ENCODE peak calls at places on chromosomes 6 and 20, in ten cellular contexts. U is neural crest cell; K is NCI-H345; H is stimulated activated CD8-positive, alpha-beta memory T cell treated with anti-CD3 and anti-CD28 coated beads, Interleukin-15, amount 100 ng/mL, for 1 hour; Q is posterior vena cava; P is cardiac fibroblast; E is endothelial cell; B is NCI-H1105 treated with DMSO at 0.1 percent for 48 hours; Y is activated effector memory CD4-positive, alpha-beta T cell treated with Interleukin-2 at 50 U/mL for 16 hours; J is CD4-positive, alpha-beta T cell. Z is an unnamed sample.

GRCh38 chr20:48155231-48155630 is 369.9 kb upstream of the SULF2 start:
- DNase-seq in K (peak), B (peak), Q (peak), J (no peak), E (no peak), H (no peak), U (no peak), Y (no peak), P (no peak), Z (no peak)

GRCh38 chr6:91965872-91966271 is 1379.0 kb upstream of the MAP3K7 start:
- DNase-seq in Q (no peak), P (no peak), Y (no peak), E (no peak), K (no peak), H (no peak), B (no peak), U (no peak), J (no peak), Z (no peak)

GRCh38 chr20:61913423-61914225 is 152.1 kb downstream of the TAF4 start:
- DNase-seq in E (no peak), J (no peak), P (no peak), Y (no peak), H (no peak), K (peak), B (no peak), Q (no peak), U (no peak), Z (no peak)

GRCh38 chr6:144435602-144436426 is 150.7 kb downstream of the UTRN start:
- DNase-seq in K (no peak), Y (no peak), B (no peak), H (no peak), Q (no peak), U (no peak), P (no peak), J (no peak), E (no peak), Z (no peak)

GRCh38 chr6:13638014-13638413 is 22.9 kb downstream of the NOL7 start:
- DNase-seq in J (no peak), Y (no peak), U (no peak), Q (no peak), E (no peak), H (no peak), K (no peak), B (no peak), P (no peak), Z (no peak)

GRCh38 chr6:113796040-113796439 is 61.1 kb upstream of the MARCKS start:
- DNase-seq in K (no peak), E (no peak), P (no peak), B (no peak), U (no peak), Q (no peak), Y (no peak), J (no peak), H (no peak), Z (no peak)

GRCh38 chr6:64782877-64783276 is 924.1 kb downstream of the EYS start:
- DNase-seq in H (no peak), B (no peak), Q (no peak), U (no peak), J (no peak), E (no peak), Y (no peak), P (no peak), K (no peak), Z (no peak)

GRCh38 chr6:150599199-150600002 is at the start of gene PLEKHG1:
- DNase-seq in Q (peak), K (peak), P (peak), Y (peak), H (no peak), B (peak), U (peak), E (peak), J (peak), Z (peak)

GRCh38 chr6:13553646-13554045 is 20.8 kb upstream of the SIRT5 start:
- DNase-seq in Y (no peak), U (no peak), H (no peak), P (no peak), K (no peak), B (no peak), E (no peak), Q (no peak), J (no peak), Z (no peak)

GRCh38 chr6:15322781-15323536 is 77.1 kb downstream of the JARID2 start:
- DNase-seq in B (no peak), E (no peak), H (no peak), K (no peak), J (no peak), Y (no peak), Q (no peak), P (no peak), U (no peak), Z (no peak)

GRCh38 chr20:34891166-34892062 is 15.0 kb downstream of the ACSS2 start:
- DNase-seq in E (no peak), B (no peak), H (no peak), K (no peak), Y (no peak), P (peak), U (no peak), Q (no peak), J (no peak), Z (no peak)

GRCh38 chr20:46307139-46307998 is 929 bp downstream of the CDH22 start:
- DNase-seq in B (peak), Q (no peak), E (peak), Y (peak), J (peak), K (peak), P (peak), U (peak), H (peak), Z (peak)

GRCh38 chr6:131281471-131282270 is 146.4 kb downstream of the AKAP7 start:
- DNase-seq in E (peak), B (no peak), U (peak), Y (peak), Q (no peak), H (peak), P (peak), J (peak), K (no peak), Z (no peak)

GRCh38 chr6:137827977-137828815 is 38.9 kb upstream of the TNFAIP3 start:
- DNase-seq in B (no peak), H (no peak), Y (no peak), P (no peak), J (no peak), Q (no peak), U (no peak), E (no peak), K (no peak), Z (no peak)

GRCh38 chr6:157135691-157136090 is 187.6 kb downstream of the TMEM242 start:
- DNase-seq in U (no peak), Q (no peak), K (no peak), H (no peak), Y (no peak), P (peak), J (no peak), B (no peak), E (no peak), Z (no peak)

GRCh38 chr20:63215101-63216040 is 560 bp downstream of the YTHDF1 start:
- DNase-seq in P (peak), U (peak), J (no peak), Q (no peak), E (peak), Y (peak), B (peak), K (no peak), H (no peak), Z (peak)

GRCh38 chr6:72858204-72858603 is 236.3 kb downstream of the KCNQ5 start:
- DNase-seq in K (no peak), B (no peak), P (no peak), E (no peak), H (no peak), J (no peak), Y (no peak), Q (no peak), U (no peak), Z (no peak)

GRCh38 chr6:14975124-14975815 is 270.6 kb upstream of the JARID2 start:
- DNase-seq in K (no peak), J (no peak), Q (no peak), U (no peak), E (no peak), P (peak), B (no peak), Y (no peak), H (no peak), Z (no peak)

GRCh38 chr6:142833054-142833453 is 111.9 kb downstream of the HIVEP2 start:
- DNase-seq in E (no peak), H (no peak), B (no peak), Y (no peak), J (no peak), K (no peak), U (no peak), Q (no peak), P (peak), Z (no peak)

GRCh38 chr20:13862245-13862644 is 77.4 kb downstream of the NDUFAF5 start:
- DNase-seq in B (no peak), P (no peak), K (no peak), U (no peak), Y (no peak), H (no peak), E (no peak), Q (no peak), J (no peak), Z (no peak)

GRCh38 chr6:3061501-3061941 is 6.8 kb upstream of the RIPK1 start:
- DNase-seq in E (no peak), U (no peak), P (peak), Q (no peak), H (no peak), J (no peak), K (no peak), B (no peak), Y (no peak), Z (no peak)

GRCh38 chr6:121823437-121823851 is 388.0 kb downstream of the GJA1 start:
- DNase-seq in Q (no peak), B (no peak), E (no peak), J (no peak), P (peak), K (no peak), H (no peak), Y (no peak), U (no peak), Z (no peak)

GRCh38 chr6:34658605-34659218 is 37.9 kb downstream of the ILRUN start:
- DNase-seq in Q (no peak), U (no peak), Y (no peak), H (no peak), E (no peak), P (no peak), K (no peak), B (peak), J (no peak), Z (no peak)

GRCh38 chr6:130355572-130355971 is 10.2 kb upstream of the TMEM200A start:
- DNase-seq in J (no peak), U (no peak), Q (no peak), E (no peak), P (no peak), B (no peak), K (no peak), H (no peak), Y (no peak), Z (no peak)

GRCh38 chr20:33658510-33658909 is 3.6 kb upstream of the C20orf144 start:
- DNase-seq in P (no peak), J (no peak), U (no peak), B (no peak), K (no peak), Y (no peak), Q (no peak), H (no peak), E (no peak), Z (no peak)

GRCh38 chr6:167044696-167045095 is 45.5 kb downstream of the CEP43 start:
- DNase-seq in P (no peak), Q (no peak), J (no peak), H (no peak), U (no peak), E (no peak), Y (no peak), B (no peak), K (no peak), Z (peak)

GRCh38 chr6:130098317-130098716 is 79.9 kb downstream of the L3MBTL3 start:
- DNase-seq in P (no peak), J (no peak), Q (no peak), K (peak), B (peak), E (no peak), Y (no peak), H (no peak), U (no peak), Z (no peak)

GRCh38 chr20:23255658-23256385 is 94.8 kb upstream of the NXT1 start:
- DNase-seq in Q (no peak), E (no peak), U (no peak), Y (no peak), P (peak), H (no peak), B (no peak), J (no peak), K (peak), Z (no peak)

GRCh38 chr6:85402922-85403321 is 47.0 kb upstream of the NT5E start:
- DNase-seq in E (no peak), J (no peak), K (no peak), U (no peak), P (no peak), Q (no peak), H (no peak), B (no peak), Y (no peak), Z (no peak)

GRCh38 chr6:132623446-132623845 is 629 bp downstream of the TAAR2 start:
- DNase-seq in K (no peak), J (no peak), P (no peak), B (no peak), U (no peak), E (no peak), Q (no peak), H (no peak), Y (no peak), Z (no peak)

GRCh38 chr6:139540276-139540675 is 165.8 kb upstream of the CITED2 start:
- DNase-seq in Q (no peak), H (peak), B (no peak), J (peak), K (no peak), Y (peak), U (no peak), P (peak), E (no peak), Z (no peak)

GRCh38 chr6:131022691-131023090 is 40.4 kb downstream of the EPB41L2 start:
- DNase-seq in B (no peak), U (no peak), Y (no peak), H (no peak), Q (no peak), J (no peak), K (no peak), E (no peak), P (no peak), Z (no peak)

GRCh38 chr20:21516180-21516567 is 2.3 kb upstream of the NKX2-2 start:
- DNase-seq in B (no peak), E (no peak), H (no peak), Q (no peak), P (no peak), K (no peak), U (no peak), Y (no peak), J (no peak), Z (no peak)

GRCh38 chr6:13187692-13188091 is 140.6 kb downstream of the TBC1D7 start:
- DNase-seq in E (no peak), H (no peak), Q (no peak), J (no peak), K (no peak), P (no peak), B (no peak), Y (no peak), U (no peak), Z (no peak)

GRCh38 chr6:130600880-130601341 is 226.3 kb upstream of the SMLR1 start:
- DNase-seq in K (no peak), B (no peak), Q (no peak), H (no peak), Y (no peak), P (peak), U (no peak), E (no peak), J (no peak), Z (no peak)